ENCODE peak calls at places on chromosomes 5 and 9, in eight cellular contexts. H, C, M, P, Z, U, A and K are unnamed samples.
A peak's percentile ranks its signal among the peaks of the same experiment; 100 is the strongest.

GRCh38 chr5:97388794-97389193 is 205.7 kb upstream of the RIOK2 start:
- DNase-seq in M (no peak), H (no peak), U (no peak), P (peak; percentile 57), C (no peak), A (no peak), Z (no peak), K (no peak)

GRCh38 chr9:112554516-112554915 is 67.9 kb downstream of the KIAA1958 start:
- DNase-seq in P (peak; percentile 48), C (peak; percentile 89), M (peak; percentile 61), A (no peak), U (no peak), Z (no peak), H (peak; percentile 54), K (peak; percentile 19)

GRCh38 chr5:159385994-159386711 is 55.9 kb upstream of the IL12B start:
- DNase-seq in P (no peak), H (no peak), U (no peak), C (no peak), A (no peak), Z (no peak), M (no peak), K (no peak)

GRCh38 chr9:17462869-17463464 is 115.9 kb upstream of the SH3GL2 start:
- DNase-seq in H (peak; percentile 56), M (peak; percentile 83), A (peak; percentile 17), U (peak; percentile 58), C (peak; percentile 16), Z (peak; percentile 55), P (peak; percentile 76), K (peak; percentile 80)

GRCh38 chr5:37310360-37310759 is 60.5 kb downstream of the NUP155 start:
- DNase-seq in A (no peak), M (no peak), Z (no peak), P (no peak), H (no peak), C (no peak), U (no peak), K (no peak)

GRCh38 chr9:107246259-107247254 is 36.5 kb upstream of the RAD23B start:
- DNase-seq in U (no peak), C (no peak), M (no peak), A (peak; percentile 71), H (no peak), Z (peak; percentile 43), P (peak; percentile 32), K (no peak)

GRCh38 chr9:17776735-17777134 is 197.9 kb downstream of the SH3GL2 start:
- DNase-seq in H (no peak), C (no peak), U (peak; percentile 2), M (no peak), Z (no peak), A (no peak), P (no peak), K (no peak)

GRCh38 chr5:169116961-169117461 is 183.9 kb downstream of the SLIT3 start:
- DNase-seq in Z (peak; percentile 49), A (peak; percentile 12), U (no peak), C (no peak), P (peak; percentile 8), H (no peak), M (no peak), K (peak; percentile 78)

GRCh38 chr9:79812507-79813261 is 240.9 kb downstream of the TLE4 start:
- DNase-seq in M (no peak), Z (no peak), H (peak; percentile 42), P (no peak), C (peak; percentile 76), U (no peak), A (no peak), K (peak; percentile 3)

GRCh38 chr9:92770005-92770995 is 5.7 kb upstream of the BICD2 start:
- DNase-seq in H (no peak), C (no peak), U (no peak), P (peak; percentile 25), Z (no peak), A (no peak), M (peak; percentile 29), K (no peak)

GRCh38 chr5:17005087-17005828 is 69.2 kb upstream of the MYO10 start:
- DNase-seq in U (no peak), M (no peak), H (no peak), Z (no peak), A (no peak), P (no peak), C (no peak), K (no peak)

GRCh38 chr5:17004441-17005086 is 68.5 kb upstream of the MYO10 start:
- DNase-seq in P (no peak), M (no peak), A (no peak), Z (no peak), H (no peak), U (no peak), C (peak; percentile 20), K (no peak)

GRCh38 chr5:17000296-17000939 is 64.3 kb upstream of the MYO10 start:
- DNase-seq in Z (peak; percentile 64), M (peak; percentile 93), P (peak; percentile 95), C (peak; percentile 99), U (no peak), H (peak; percentile 96), A (no peak), K (peak; percentile 98)

DNA sequence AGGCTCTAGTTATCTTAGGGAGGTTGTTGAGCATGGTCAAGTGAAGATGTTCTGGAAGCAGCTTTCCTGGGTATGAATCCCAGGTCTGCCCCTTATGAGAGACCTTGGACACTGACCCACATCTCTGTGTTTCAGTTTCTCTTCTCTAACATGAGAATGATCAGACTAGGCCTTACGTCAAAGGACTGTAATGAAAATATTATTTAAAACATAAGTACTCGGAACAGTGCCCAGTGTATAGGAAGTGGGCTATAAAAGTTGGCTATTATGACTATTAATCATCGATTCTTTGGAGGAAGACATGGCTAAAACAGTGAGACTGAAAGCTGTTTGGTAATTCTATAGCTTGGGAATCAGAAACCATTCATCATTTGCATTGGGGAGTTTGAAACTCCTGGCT is 65.3 kb upstream of the MYO10 start:
- DNase-seq in U (no peak), A (no peak), M (peak; percentile 57), Z (no peak), P (peak; percentile 71), C (peak; percentile 39), H (no peak), K (peak; percentile 37)
- H3K4me3 ChIP-seq in U (no peak overlapping the region), A (no peak overlapping the region), M (no peak overlapping the region), Z (no peak overlapping the region), P (no peak overlapping the region), C (no peak overlapping the region), H (no peak overlapping the region), K (no peak overlapping the region)

DNA sequence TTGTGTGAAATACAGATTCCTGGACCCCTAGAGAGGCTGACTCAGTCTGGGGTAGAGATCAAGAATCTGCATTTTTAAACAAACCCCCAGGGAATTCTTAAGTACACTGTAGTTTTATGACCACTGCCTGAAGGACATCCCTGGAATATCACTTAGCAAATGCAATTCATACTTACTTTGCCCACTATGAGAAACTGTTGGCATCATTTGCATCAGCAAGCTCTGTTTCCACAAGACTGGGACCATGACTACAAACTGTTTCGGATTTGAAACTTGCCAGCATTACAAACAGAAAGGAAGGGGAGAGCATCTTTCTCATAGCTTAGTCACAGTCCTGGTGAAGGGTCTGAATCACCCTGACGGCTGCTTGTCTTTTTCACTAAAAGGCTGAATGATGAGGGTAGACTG is 63.7 kb downstream of the MLLT3 start:
- DNase-seq in P (peak; percentile 92), M (peak; percentile 88), C (peak; percentile 82), U (peak; percentile 8), Z (peak; percentile 78), H (peak; percentile 35), A (no peak), K (peak; percentile 84)
- H3K4me3 ChIP-seq in P (no peak overlapping the region), M (no peak overlapping the region), C (no peak overlapping the region), U (no peak overlapping the region), Z (no peak overlapping the region), H (no peak overlapping the region), A (no peak overlapping the region), K (no peak overlapping the region)

GRCh38 chr5:73233053-73233460 is 60.1 kb downstream of the TMEM174 start:
- DNase-seq in P (no peak), A (no peak), C (no peak), Z (no peak), H (no peak), U (no peak), M (no peak), K (no peak)
- H3K4me3 ChIP-seq in P (no peak overlapping the region), A (no peak overlapping the region), C (no peak overlapping the region), Z (no peak overlapping the region), H (no peak overlapping the region), U (peak overlapping the region; percentile 53), M (no peak overlapping the region), K (no peak overlapping the region)

DNA sequence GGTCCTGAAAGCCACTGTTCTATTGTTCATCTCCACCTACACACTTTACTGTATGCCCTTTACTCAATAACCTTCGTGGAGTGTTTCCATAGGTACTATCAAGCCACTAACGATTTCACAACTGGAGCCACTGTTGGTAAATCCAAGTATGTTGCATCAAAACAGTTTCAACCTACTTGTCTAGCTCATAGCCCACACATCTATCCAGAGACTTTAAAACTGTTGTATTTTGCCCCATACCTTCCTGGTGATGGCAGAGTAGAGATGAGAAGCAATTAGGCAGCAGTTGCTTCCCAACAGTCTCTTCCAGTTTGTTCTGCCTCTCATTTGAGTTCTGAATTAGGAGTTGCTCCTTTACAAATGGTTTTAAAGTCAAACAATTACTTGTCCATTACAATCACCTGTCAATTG is 607 bp downstream of the FAXDC2 start:
- DNase-seq in Z (no peak), M (peak; percentile 63), P (peak; percentile 62), C (peak; percentile 27), H (no peak), A (no peak), U (no peak), K (peak; percentile 72)
- H3K4me3 ChIP-seq in Z (no peak overlapping the region), M (peak overlapping the region; percentile 90), P (peak overlapping the region; percentile 59), C (peak overlapping the region; percentile 54), H (peak overlapping the region; percentile 74), A (no peak overlapping the region), U (peak overlapping the region; percentile 86), K (peak overlapping the region; percentile 74)

GRCh38 chr9:105385372-105385985 is 62.4 kb upstream of the FSD1L start:
- DNase-seq in H (no peak), C (peak; percentile 27), M (peak; percentile 27), U (peak; percentile 73), A (no peak), Z (no peak), P (peak; percentile 63), K (peak; percentile 43)
- H3K4me3 ChIP-seq in H (no peak overlapping the region), C (peak overlapping the region; percentile 7), M (no peak overlapping the region), U (peak overlapping the region; percentile 46), A (no peak overlapping the region), Z (no peak overlapping the region), P (peak overlapping the region; percentile 43), K (peak overlapping the region; percentile 26)

GRCh38 chr9:70260606-70261005 is 1.8 kb downstream of the SMC5 start:
- DNase-seq in M (no peak), U (no peak), H (no peak), C (no peak), Z (no peak), P (no peak), A (no peak), K (no peak)
- H3K4me3 ChIP-seq in M (no peak overlapping the region), U (no peak overlapping the region), H (peak overlapping the region; percentile 91), C (peak overlapping the region; percentile 98), Z (peak overlapping the region; percentile 78), P (no peak overlapping the region), A (no peak overlapping the region), K (peak overlapping the region; percentile 91)